ENCODE peak calls at places on chromosomes 5 and 9, in four cellular contexts. P is hepatocyte, J is uterus, I is spleen. B is an unnamed sample.

GRCh38 chr9:128821584-128822406 is 3.5 kb downstream of the ENDOG start:
- DNase-seq in I (no peak), P (no peak), J (no peak), B (no peak)

GRCh38 chr9:127214421-127215265 is 49.9 kb upstream of the GARNL3 start:
- DNase-seq in I (peak), J (no peak), P (peak), B (peak)

GRCh38 chr5:148984333-148984732 is 78.5 kb downstream of the SH3TC2 start:
- DNase-seq in J (no peak), I (no peak), P (no peak), B (peak)

GRCh38 chr9:35696520-35697215 is 6.9 kb upstream of the TPM2 start:
- DNase-seq in P (peak), I (peak), J (peak), B (no peak)

GRCh38 chr5:151298063-151298462 is 5.5 kb downstream of the SLC36A3 start:
- DNase-seq in P (peak), J (no peak), I (no peak), B (no peak)

GRCh38 chr5:169591636-169592035 is 8.1 kb downstream of the SPDL1 start:
- DNase-seq in I (no peak), J (no peak), P (no peak), B (no peak)

GRCh38 chr5:96067902-96068614 is 106.4 kb upstream of the ELL2 start:
- DNase-seq in P (peak), I (no peak), J (no peak), B (peak)

GRCh38 chr5:4212981-4213819 is 617.6 kb downstream of the IRX1 start:
- DNase-seq in I (no peak), J (no peak), P (no peak), B (no peak)

GRCh38 chr5:42564689-42565356 is 141.6 kb downstream of the GHR start:
- DNase-seq in I (no peak), P (no peak), J (no peak), B (peak)

GRCh38 chr5:31809037-31809910 is 170.3 kb downstream of the PDZD2 start:
- DNase-seq in J (peak), I (no peak), P (peak), B (peak)

GRCh38 chr9:97873877-97874276 is 20.9 kb downstream of the FOXE1 start:
- DNase-seq in J (no peak), P (no peak), I (no peak), B (no peak)

GRCh38 chr5:119347996-119348395 is 7.8 kb upstream of the TNFAIP8 start:
- DNase-seq in J (no peak), I (no peak), P (no peak), B (no peak)

GRCh38 chr9:72442212-72442607 is 77.2 kb upstream of the ZFAND5 start:
- DNase-seq in I (no peak), J (no peak), P (peak), B (peak)

GRCh38 chr5:127884416-127884815 is 181.2 kb downstream of the CCDC192 start:
- DNase-seq in I (no peak), J (no peak), P (no peak), B (no peak)

GRCh38 chr5:126640867-126641266 is 40.1 kb downstream of the PHAX start:
- DNase-seq in I (no peak), P (no peak), J (no peak), B (no peak)

GRCh38 chr5:14428302-14429081 is 153.1 kb upstream of the OTULINL start:
- DNase-seq in I (no peak), P (no peak), J (no peak), B (no peak)
- H3K27ac ChIP-seq in I (no peak), P (peak), J (no peak), B (no peak)

DNA sequence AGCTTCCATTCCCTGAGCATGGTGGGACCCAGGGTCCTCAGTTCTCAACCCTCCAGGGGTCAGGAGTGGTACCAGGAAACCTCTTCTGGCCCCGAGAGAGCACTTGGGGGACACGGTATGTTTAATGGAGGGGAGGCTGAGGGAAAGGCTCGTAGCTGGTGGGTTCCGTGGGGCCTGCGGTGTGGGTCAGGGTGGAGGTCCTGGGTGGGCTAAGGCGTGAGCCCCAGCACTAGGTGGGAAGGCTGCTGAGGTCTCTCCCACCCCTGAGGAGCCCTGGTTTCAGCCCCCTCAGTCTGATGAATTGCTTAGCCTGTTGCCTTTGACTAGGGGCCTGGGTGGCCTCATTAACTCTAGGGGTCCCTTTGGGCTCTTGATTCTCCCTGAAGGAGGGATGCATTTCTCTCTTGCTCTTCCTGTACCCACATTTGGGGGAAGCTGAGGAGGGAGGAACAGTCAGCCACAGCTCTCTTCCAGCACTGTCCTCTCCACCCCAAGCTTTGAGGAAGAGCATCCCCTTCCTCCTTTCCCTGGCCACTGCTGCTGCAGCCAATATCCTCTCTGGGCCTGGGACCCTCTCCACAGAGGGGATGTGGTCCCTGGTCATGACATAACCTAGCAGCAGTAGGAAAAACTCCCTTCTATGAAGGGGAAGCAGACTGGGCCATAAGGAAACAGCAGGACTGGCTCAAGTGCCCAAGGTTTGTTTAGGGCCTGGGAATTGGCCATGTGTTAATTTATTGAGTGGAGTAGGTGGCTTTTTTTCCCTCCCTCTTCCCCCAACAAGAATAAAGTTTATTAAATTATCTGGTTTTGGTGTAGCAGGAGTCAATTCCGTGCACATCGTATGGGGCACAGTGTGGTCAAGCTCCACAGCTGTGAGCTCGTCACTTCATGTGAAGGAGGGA is 33.8 kb downstream of the CSF1R start:
- DNase-seq in I (no peak), P (no peak), J (no peak), B (no peak)
- H3K27ac ChIP-seq in I (peak), P (no peak), J (no peak), B (no peak)

GRCh38 chr9:96505316-96505991 is 55.5 kb downstream of the HABP4 start:
- DNase-seq in J (peak), I (no peak), P (no peak), B (no peak)
- H3K27ac ChIP-seq in J (no peak), I (no peak), P (no peak), B (no peak)

GRCh38 chr9:118059520-118060278 is 355.5 kb downstream of the TLR4 start:
- DNase-seq in J (no peak), P (peak), I (no peak), B (no peak)

GRCh38 chr9:118058227-118058626 is 354.0 kb downstream of the TLR4 start:
- DNase-seq in P (no peak), I (no peak), J (no peak), B (no peak)
- H3K27ac ChIP-seq in P (no peak), I (no peak), J (no peak), B (no peak)

GRCh38 chr5:67291671-67292070 is 95.1 kb upstream of the CD180 start:
- DNase-seq in P (no peak), J (no peak), I (no peak), B (no peak)

GRCh38 chr5:67292201-67292940 is 95.8 kb upstream of the CD180 start:
- DNase-seq in P (no peak), I (no peak), J (no peak), B (no peak)

GRCh38 chr5:67291066-67291465 is 94.5 kb upstream of the CD180 start:
- DNase-seq in P (no peak), I (no peak), J (no peak), B (no peak)

GRCh38 chr5:67294266-67294938 is 97.8 kb upstream of the CD180 start:
- DNase-seq in I (no peak), P (no peak), J (no peak), B (no peak)

DNA sequence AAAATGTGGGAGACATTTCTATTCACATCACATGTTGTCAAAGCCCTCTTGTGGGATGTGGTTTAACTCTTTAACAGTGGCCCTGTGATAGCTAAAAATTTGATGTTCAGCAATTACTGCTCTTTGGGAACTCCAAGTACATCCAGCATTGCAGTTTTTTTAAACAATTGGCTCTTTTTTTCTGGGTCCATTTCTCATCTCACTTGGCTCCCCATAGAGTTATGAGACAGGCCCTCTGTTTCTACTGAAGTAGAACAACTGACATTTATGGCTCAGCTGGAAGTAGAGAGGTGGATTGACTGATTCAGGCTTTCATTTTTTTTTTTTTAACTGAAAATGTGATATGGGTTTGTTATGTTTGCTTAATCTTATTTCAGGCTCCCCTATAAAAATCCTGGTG is 96.6 kb upstream of the CD180 start:
- DNase-seq in P (no peak), I (no peak), J (no peak), B (no peak)
- H3K27ac ChIP-seq in P (no peak), I (no peak), J (peak), B (no peak)

GRCh38 chr5:131281133-131281867 is 17.4 kb downstream of the CDC42SE2 start:
- DNase-seq in P (peak), J (no peak), I (no peak), B (no peak)
- H3K27ac ChIP-seq in P (peak), J (no peak), I (peak), B (peak)

DNA sequence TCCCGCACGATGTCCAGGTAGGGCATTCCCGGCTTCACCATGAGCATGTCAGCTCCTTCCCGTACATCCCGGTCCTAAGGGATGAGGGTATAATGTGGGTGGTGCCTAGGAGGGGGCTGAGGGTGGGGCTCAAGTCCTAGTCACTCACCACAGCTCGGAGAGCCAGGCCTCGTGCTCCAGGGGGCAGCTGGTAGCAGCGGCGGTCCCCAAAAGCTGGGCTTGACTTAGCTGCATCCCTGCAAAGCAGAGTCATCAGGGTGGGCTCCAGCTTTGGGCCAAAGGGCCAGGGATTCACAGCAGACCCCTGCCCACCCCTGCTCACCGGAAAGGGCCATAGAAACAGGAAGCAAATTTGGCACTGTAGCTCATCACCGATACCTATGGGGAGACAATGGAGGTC is 11.6 kb downstream of the ALAD start:
- DNase-seq in J (no peak), P (no peak), I (no peak), B (no peak)
- H3K27ac ChIP-seq in J (no peak), P (no peak), I (no peak), B (no peak)

GRCh38 chr9:134651226-134651905 is 9.8 kb downstream of the COL5A1 start:
- DNase-seq in J (no peak), I (peak), P (no peak), B (no peak)
- H3K27ac ChIP-seq in J (no peak), I (no peak), P (no peak), B (no peak)